ENCODE peak calls at places on chromosomes 4 and X, in six cellular contexts. D, T, L, Q, B and I are unnamed samples.
A peak's percentile ranks its signal among the peaks of the same experiment; 100 is the strongest.

GRCh38 chrX:39427492-39428289 is 626.4 kb downstream of the MID1IP1 start:
- DNase-seq in T (no peak), L (no peak), D (peak; percentile 36), B (no peak), Q (peak; percentile 9), I (no peak)

GRCh38 chr4:2598661-2599654 is 62.5 kb downstream of the FAM193A start:
- DNase-seq in D (no peak), B (no peak), Q (no peak), T (no peak), L (no peak), I (no peak)

GRCh38 chr4:59973496-59973895 is 1226.6 kb upstream of the ADGRL3 start:
- DNase-seq in B (no peak), Q (peak; percentile 1), T (no peak), D (no peak), L (no peak), I (no peak)

GRCh38 chr4:184348311-184349233 is 125.8 kb downstream of the IRF2 start:
- DNase-seq in B (peak; percentile 39), Q (peak; percentile 10), L (peak; percentile 56), T (no peak), D (peak; percentile 25), I (no peak)

GRCh38 chrX:46381630-46382029 is 163.6 kb downstream of the ZNF674 start:
- DNase-seq in T (no peak), Q (peak; percentile 20), L (no peak), B (no peak), D (peak; percentile 10), I (no peak)

GRCh38 chr4:138330531-138330930 is 88.4 kb upstream of the SLC7A11 start:
- DNase-seq in L (no peak), D (no peak), T (no peak), B (no peak), Q (no peak), I (no peak)

GRCh38 chr4:125750827-125751466 is 436.2 kb downstream of the FAT4 start:
- DNase-seq in L (no peak), T (no peak), D (peak; percentile 32), Q (peak; percentile 65), B (no peak), I (no peak)

GRCh38 chrX:63012574-63012973 is 338.6 kb downstream of the SPIN4 start:
- DNase-seq in Q (no peak), B (no peak), D (no peak), L (no peak), T (no peak), I (no peak)

GRCh38 chr4:182416101-182416500 is 172.9 kb downstream of the TENM3 start:
- DNase-seq in L (no peak), Q (no peak), B (no peak), T (no peak), D (no peak), I (no peak)

GRCh38 chr4:153371835-153372234 is 27.3 kb downstream of the MND1 start:
- DNase-seq in B (no peak), D (no peak), L (no peak), T (no peak), Q (no peak), I (no peak)

GRCh38 chrX:65987856-65988255 is 52.0 kb downstream of the VSIG4 start:
- DNase-seq in Q (no peak), L (no peak), T (no peak), B (no peak), D (no peak), I (no peak)

GRCh38 chr4:94504545-94504944 is 52.8 kb downstream of the PDLIM5 start:
- DNase-seq in Q (no peak), T (no peak), L (no peak), D (peak; percentile 62), B (no peak), I (no peak)

GRCh38 chr4:54085284-54085683 is 14.7 kb upstream of the GSX2 start:
- DNase-seq in Q (peak; percentile 94), D (peak; percentile 82), T (peak; percentile 90), B (peak; percentile 69), L (no peak), I (peak; percentile 78)

GRCh38 chr4:41692717-41693345 is 55.7 kb downstream of the PHOX2B start:
- DNase-seq in B (peak; percentile 18), D (peak; percentile 46), Q (peak; percentile 54), T (no peak), L (peak; percentile 13), I (no peak)

GRCh38 chr4:119104644-119105273 is 30.9 kb upstream of the MYOZ2 start:
- DNase-seq in T (no peak), L (no peak), Q (no peak), B (no peak), D (no peak), I (no peak)

GRCh38 chr4:156295676-156296075 is 342.0 kb upstream of the CTSO start:
- DNase-seq in L (no peak), T (no peak), B (no peak), Q (no peak), D (peak; percentile 12), I (no peak)

GRCh38 chr4:156293657-156294297 is 340.1 kb upstream of the CTSO start:
- DNase-seq in D (peak; percentile 94), B (peak; percentile 70), L (no peak), T (no peak), Q (peak; percentile 85), I (no peak)

GRCh38 chr4:156291317-156291716 is 337.7 kb upstream of the CTSO start:
- DNase-seq in Q (peak; percentile 63), T (no peak), B (peak; percentile 3), L (no peak), D (peak; percentile 95), I (no peak)

GRCh38 chr4:156298230-156298629 is 344.6 kb upstream of the CTSO start:
- DNase-seq in B (peak; percentile 85), Q (peak; percentile 96), T (no peak), D (peak; percentile 95), L (no peak), I (no peak)

GRCh38 chr4:156294577-156294976 is 340.9 kb upstream of the CTSO start:
- DNase-seq in Q (peak; percentile 96), B (peak; percentile 36), T (no peak), L (no peak), D (peak; percentile 96), I (no peak)
- TF ChIP-seq CTCF in Q (peak; percentile 62), B (peak; percentile 49), T (no peak), L (peak; percentile 31), D (peak; percentile 17), I (peak; percentile 58)

GRCh38 chrX:72478351-72478750 is 94.3 kb downstream of the HDAC8 start:
- DNase-seq in Q (no peak), D (no peak), B (no peak), T (no peak), L (no peak), I (no peak)
- TF ChIP-seq CTCF in Q (no peak), D (no peak), B (no peak), T (no peak), L (no peak), I (no peak)

DNA sequence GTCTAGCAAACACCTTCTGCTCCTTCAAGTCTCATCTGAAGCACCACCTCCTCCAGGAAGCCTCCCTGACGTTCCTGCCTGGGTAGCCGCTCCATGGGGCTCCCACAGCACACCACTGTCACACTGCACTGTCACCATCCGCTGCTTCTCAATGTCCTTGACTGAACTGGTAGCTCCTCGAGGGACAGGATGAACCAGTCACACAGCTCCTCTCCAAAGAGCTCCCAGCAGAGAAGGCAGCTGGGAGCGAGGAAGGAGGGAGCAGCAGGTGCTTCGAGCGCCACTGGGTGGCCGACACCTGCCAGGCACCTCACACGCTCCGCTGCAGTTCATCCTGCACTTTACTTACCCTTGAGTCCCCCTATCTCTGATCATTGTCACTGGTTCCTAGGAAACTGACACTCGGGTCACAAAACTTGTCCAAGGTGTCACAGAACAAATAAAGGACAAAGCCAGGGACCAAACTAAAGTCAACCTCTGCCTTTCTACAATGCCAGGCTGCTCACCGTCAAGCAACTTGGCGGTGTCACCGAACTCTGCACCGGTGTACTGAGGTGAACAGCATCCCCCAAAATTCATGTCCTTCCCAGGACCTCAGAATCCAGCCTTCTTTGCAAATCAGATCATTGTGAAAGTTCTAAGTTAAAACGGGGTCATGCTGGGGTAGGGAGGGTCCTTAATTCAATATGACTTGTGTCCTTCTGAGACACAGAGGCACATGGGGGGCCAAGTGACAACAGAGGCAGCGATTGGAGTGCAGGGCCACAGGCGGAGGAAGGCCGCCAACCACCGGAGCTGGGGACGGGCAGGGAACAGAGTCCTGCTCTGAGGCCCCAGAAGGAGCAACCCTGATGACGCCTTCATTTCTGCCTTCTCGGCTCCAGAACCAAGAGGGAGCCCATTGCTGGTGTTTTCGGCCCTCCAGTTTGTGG is 5.5 kb upstream of the S100P start:
- DNase-seq in D (no peak), L (no peak), T (no peak), B (no peak), Q (no peak), I (no peak)
- TF ChIP-seq CTCF in D (no peak), L (no peak), T (peak; percentile 19), B (no peak), Q (no peak), I (no peak)

DNA sequence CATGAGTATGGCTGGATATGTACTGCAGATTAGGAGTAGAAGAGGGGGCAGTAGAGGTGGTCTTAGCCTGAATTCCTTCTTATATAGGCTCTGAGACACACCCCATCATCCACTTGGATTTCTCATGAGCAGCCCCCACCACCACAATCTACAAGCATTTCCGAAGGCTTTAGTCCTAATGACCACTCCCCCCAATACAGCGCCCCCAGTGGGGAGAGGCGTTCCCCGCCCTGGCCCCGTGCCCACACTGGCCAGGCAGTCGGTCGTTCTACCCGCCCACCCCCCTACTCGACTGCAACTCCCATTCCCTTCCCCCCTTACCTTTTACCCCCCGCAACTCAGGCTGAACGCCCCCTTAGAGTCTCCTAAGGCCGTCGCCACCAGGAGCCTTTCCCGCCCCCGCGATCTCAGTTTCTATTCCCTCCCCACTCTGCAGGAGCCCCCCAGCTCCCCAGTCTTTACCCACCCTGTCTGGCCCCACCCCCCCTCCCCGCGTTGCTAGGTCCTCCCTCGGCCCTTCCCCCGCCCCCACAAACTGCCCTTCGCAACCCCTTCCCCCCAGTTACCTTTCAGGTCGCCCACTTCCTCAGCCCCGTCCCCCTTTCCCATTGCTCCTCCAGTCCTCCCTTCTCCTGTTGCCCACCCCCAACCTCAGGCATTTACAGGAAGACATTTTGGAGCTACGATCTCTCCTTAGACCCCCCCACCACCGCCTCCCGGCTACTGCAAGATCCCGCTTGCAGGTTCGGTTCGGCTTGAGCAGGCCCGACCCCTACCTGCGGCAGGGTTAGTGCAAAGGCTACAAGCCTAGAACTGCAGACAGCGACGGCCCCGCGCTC is 468 bp downstream of the ZMYM3 start:
- DNase-seq in B (no peak), T (peak; percentile 75), Q (peak; percentile 14), D (peak; percentile 36), L (peak; percentile 52), I (no peak)
- TF ChIP-seq CTCF in B (peak; percentile 58), T (peak; percentile 43), Q (peak; percentile 64), D (peak; percentile 28), L (peak; percentile 56), I (peak; percentile 56)

DNA sequence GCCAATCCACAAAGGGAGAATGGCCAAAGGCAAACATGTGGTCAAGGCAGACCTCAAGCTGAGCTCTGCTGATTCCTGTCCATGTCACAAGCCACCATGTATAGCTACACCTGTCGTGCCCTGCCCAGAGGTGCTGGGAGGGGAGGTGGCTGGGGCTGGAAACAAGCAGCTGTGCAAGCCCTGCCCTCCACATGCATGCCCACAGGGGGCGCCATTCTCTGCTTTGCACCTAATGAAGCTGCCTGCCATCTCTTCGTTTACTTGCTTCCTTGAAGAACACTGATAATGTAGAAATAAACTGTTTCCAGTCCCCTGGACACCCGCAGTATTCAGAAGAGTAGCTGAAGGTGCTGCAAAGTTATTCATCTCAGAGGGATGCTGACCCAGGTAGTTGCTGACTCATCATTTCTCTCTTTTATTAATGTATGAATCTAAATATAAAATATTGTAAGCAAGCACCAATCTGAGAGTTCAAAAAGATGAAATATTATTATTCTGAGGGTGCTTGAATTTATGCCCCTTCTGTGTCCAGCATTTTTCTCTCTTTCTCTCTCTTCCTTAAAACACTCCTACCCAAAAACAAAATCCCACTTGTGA is 278.6 kb downstream of the ADGRA3 start:
- DNase-seq in D (no peak), T (no peak), B (no peak), L (peak; percentile 15), Q (no peak), I (no peak)
- TF ChIP-seq CTCF in D (peak; percentile 22), T (no peak), B (peak; percentile 48), L (peak; percentile 38), Q (peak; percentile 58), I (peak; percentile 32)